ENCODE peak calls at places on chromosome 3, in six cellular contexts. Z, G, V, L, Y and W are unnamed samples.

GRCh38 chr3:148379763-148380162 is 317.9 kb upstream of the AGTR1 start:
- ATAC-seq in Z (peak; percentile 96), G (peak; percentile 75), V (peak; percentile 99), L (peak; percentile 98), Y (no peak), W (peak; percentile 68)

GRCh38 chr3:189622629-189623028 is 8.6 kb upstream of the TP63 start:
- ATAC-seq in L (no peak), G (no peak), V (no peak), Z (no peak), Y (no peak), W (no peak)

GRCh38 chr3:170458285-170458684 is 39.6 kb downstream of the CLDN11 start:
- ATAC-seq in L (no peak), Y (no peak), Z (no peak), G (no peak), V (no peak), W (no peak)

GRCh38 chr3:31213869-31214486 is 318.7 kb upstream of the STT3B start:
- ATAC-seq in Y (no peak), L (no peak), Z (no peak), V (peak; percentile 77), G (no peak), W (no peak)

GRCh38 chr3:123329636-123330340 is 119.1 kb downstream of the ADCY5 start:
- ATAC-seq in Z (no peak), G (no peak), Y (no peak), L (peak; percentile 14), V (no peak), W (no peak)

GRCh38 chr3:127162947-127163645 is 29.8 kb upstream of the PRR23E start:
- ATAC-seq in Z (no peak), L (no peak), G (no peak), Y (no peak), V (no peak), W (no peak)

GRCh38 chr3:123157598-123158287 is 44.0 kb upstream of the SEC22A start:
- ATAC-seq in V (no peak), Y (no peak), Z (no peak), L (peak; percentile 65), G (no peak), W (no peak)

GRCh38 chr3:21484323-21485154 is 266.5 kb downstream of the ZNF385D start:
- ATAC-seq in L (peak; percentile 50), Y (peak; percentile 87), Z (no peak), G (peak; percentile 69), V (peak; percentile 96), W (peak; percentile 28)

DNA sequence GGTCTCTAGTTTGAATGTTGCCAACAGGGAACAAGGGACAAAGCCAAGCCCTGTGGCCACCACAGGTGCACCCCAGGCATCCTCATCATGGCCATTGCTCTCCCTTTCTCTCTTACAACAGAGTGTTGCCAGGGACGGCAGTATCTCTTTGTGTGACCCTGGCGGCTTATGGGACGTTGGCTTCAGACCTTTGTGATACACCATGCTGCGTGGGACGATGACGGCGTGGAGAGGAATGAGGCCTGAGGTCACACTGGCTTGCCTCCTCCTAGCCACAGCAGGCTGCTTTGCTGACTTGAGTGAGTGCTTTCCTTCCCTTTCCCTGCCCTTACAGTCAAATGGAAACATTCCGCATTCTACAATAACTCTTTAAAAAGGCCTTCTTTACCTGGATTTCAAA is 38.2 kb downstream of the BOC start:
- ATAC-seq in G (peak; percentile 22), Z (no peak), V (no peak), Y (no peak), L (no peak), W (no peak)
- TF ChIP-seq EP300 in G (no peak), Z (no peak), V (no peak), Y (no peak), L (no peak), W (no peak)

GRCh38 chr3:49937081-49937480 is 2.9 kb upstream of the RBM6 start:
- ATAC-seq in Z (no peak), Y (no peak), G (no peak), V (no peak), L (no peak), W (no peak)

GRCh38 chr3:49940667-49941249 is 808 bp downstream of the RBM6 start:
- ATAC-seq in L (no peak), Z (no peak), V (no peak), G (no peak), Y (no peak), W (no peak)

GRCh38 chr3:49939858-49940666 is at the start of gene RBM6:
- ATAC-seq in L (peak; percentile 97), G (peak; percentile 99), V (peak; percentile 98), Y (peak; percentile 99), Z (peak; percentile 99), W (peak; percentile 99)
- TF ChIP-seq EP300 in L (no peak), G (no peak), V (no peak), Y (no peak), Z (no peak), W (no peak)

DNA sequence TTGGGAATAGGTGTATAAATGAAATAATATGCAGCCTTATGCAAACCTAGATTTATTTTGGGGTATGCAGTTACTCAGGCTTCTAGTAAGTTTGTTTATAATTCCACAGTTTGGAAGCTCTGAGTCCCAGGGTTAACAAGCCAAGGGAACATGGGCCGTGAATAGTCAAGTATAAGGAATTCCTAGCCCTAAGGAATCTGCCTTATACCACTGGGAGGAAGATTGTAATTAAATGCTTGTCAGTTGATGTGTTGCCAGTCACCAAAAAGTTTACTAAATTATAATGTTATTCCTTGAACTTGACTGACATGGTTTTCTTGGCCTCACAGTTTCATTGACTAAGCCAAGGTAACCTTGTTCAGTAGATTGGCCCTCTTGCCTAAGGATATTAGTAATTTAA is 72.4 kb upstream of the SGO1 start:
- ATAC-seq in L (no peak), V (no peak), Z (no peak), G (no peak), Y (no peak), W (no peak)
- TF ChIP-seq EP300 in L (no peak), V (no peak), Z (no peak), G (no peak), Y (no peak), W (no peak)

GRCh38 chr3:81307221-81307620 is 454.2 kb downstream of the GBE1 start:
- ATAC-seq in G (no peak), Y (no peak), Z (no peak), L (no peak), V (no peak), W (no peak)
- TF ChIP-seq EP300 in G (no peak), Y (no peak), Z (no peak), L (no peak), V (no peak), W (no peak)

GRCh38 chr3:9311265-9311664 is 51.6 kb upstream of the THUMPD3 start:
- ATAC-seq in G (no peak), L (no peak), V (no peak), Y (no peak), Z (no peak), W (peak; percentile 34)

GRCh38 chr3:9316881-9317341 is 45.9 kb upstream of the THUMPD3 start:
- ATAC-seq in Y (no peak), G (peak; percentile 73), L (no peak), V (no peak), Z (no peak), W (peak; percentile 58)

GRCh38 chr3:9310043-9310442 is 52.8 kb upstream of the THUMPD3 start:
- ATAC-seq in Z (no peak), L (peak; percentile 72), Y (no peak), V (no peak), G (no peak), W (no peak)

GRCh38 chr3:9314796-9315195 is 48.1 kb upstream of the THUMPD3 start:
- ATAC-seq in Y (no peak), L (no peak), V (no peak), G (no peak), Z (no peak), W (no peak)
- TF ChIP-seq EP300 in Y (no peak), L (no peak), V (no peak), G (no peak), Z (no peak), W (no peak)

DNA sequence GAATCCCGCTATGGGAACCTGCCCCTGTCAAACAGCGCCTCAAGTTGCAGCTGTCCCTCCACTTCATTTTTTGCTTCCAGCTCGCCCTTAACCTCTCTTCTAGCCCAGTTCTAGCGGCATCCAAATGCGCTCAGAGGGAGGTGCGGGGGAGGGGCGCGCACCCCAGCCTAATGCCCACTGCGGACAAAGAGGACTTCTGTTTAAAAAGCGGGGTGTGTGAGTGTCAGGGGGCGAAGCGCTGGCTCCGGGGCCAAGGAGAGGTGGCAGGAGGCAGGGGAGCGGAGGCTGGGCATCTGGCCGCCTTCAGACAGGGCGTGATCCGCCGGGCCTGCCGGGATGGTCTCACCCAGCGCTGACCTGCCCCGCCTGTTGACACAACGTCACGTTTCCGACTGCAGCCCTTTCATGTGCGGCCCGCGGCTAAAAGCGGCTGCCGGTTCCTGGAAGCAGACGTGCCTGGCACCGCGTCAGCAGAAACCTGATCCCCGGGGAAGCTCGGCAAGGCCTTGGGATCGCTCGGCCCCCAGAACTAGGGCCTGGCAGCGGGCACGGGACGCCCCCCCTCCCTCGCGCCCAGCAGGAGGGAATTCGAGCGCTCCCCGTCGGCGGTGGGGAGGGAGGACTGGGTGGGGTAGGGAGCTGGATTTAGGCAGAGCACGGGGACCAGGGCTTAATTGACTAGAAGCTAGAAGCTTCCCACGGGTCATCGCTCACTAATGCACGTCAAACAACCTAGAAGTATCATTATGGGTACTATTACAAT is 7.6 kb downstream of the BHLHE40 start:
- ATAC-seq in L (peak; percentile 91), Y (peak; percentile 84), Z (peak; percentile 73), V (peak; percentile 69), G (peak; percentile 90), W (peak; percentile 90)
- TF ChIP-seq EP300 in L (peak; percentile 98), Y (peak; percentile 66), Z (peak; percentile 100), V (peak; percentile 58), G (peak; percentile 97), W (peak; percentile 85)

GRCh38 chr3:195048059-195048905 is 222.7 kb downstream of the XXYLT1 start:
- ATAC-seq in Y (peak; percentile 51), V (no peak), L (no peak), G (no peak), Z (no peak), W (no peak)

GRCh38 chr3:195045481-195045880 is 225.5 kb downstream of the XXYLT1 start:
- ATAC-seq in L (peak; percentile 14), Y (no peak), Z (no peak), G (no peak), V (no peak), W (no peak)

GRCh38 chr3:195044411-195044810 is 226.5 kb downstream of the XXYLT1 start:
- ATAC-seq in Z (no peak), L (no peak), Y (no peak), V (no peak), G (no peak), W (no peak)

GRCh38 chr3:195046441-195046840 is 224.5 kb downstream of the XXYLT1 start:
- ATAC-seq in G (no peak), Z (no peak), L (no peak), Y (no peak), V (no peak), W (no peak)

GRCh38 chr3:195047536-195047935 is 223.4 kb downstream of the XXYLT1 start:
- ATAC-seq in V (no peak), Y (no peak), Z (no peak), L (no peak), G (no peak), W (no peak)
- TF ChIP-seq EP300 in V (no peak), Y (no peak), Z (no peak), L (no peak), G (no peak), W (no peak)

DNA sequence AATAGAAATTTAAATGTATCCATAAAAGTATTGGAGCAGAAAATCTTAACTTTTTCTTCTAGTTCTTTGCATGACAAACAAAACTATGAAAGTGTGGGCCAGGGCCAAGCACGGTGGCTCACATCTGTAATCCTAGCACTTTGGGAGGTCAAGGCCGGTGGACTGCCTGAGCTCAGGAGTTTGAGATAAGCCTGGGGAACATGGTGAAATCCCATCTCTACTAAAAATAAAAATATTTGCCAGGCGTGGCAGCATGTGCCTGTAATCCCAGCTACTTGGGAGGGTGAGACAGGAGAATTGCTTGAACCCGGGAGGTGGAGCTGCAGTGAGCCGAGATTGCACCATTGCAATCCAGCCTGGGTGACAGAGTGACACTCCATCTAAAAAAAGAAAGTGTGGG is 93.0 kb upstream of the ASB14 start:
- ATAC-seq in Y (no peak), Z (no peak), G (no peak), V (no peak), L (peak; percentile 91), W (no peak)
- TF ChIP-seq EP300 in Y (no peak), Z (no peak), G (no peak), V (no peak), L (peak; percentile 30), W (no peak)